ENCODE peak calls at places on chromosome 7, in five cellular contexts. K is aorta, Q is foreskin fibroblast, U is tibial nerve, W is AG04450. P is an unnamed sample.

GRCh38 chr7:24024689-24025088 is 259.3 kb upstream of the NPY start:
- DNase-seq in Q (peak), W (no peak), K (no peak), U (no peak), P (no peak)

GRCh38 chr7:51059493-51059892 is 257.1 kb downstream of the COBL start:
- DNase-seq in Q (no peak), K (no peak), U (no peak), W (no peak), P (no peak)

GRCh38 chr7:74231232-74231590 is 21.4 kb downstream of the LAT2 start:
- DNase-seq in K (no peak), Q (no peak), W (no peak), U (no peak), P (no peak)

GRCh38 chr7:47635091-47636090 is 53.5 kb upstream of the TNS3 start:
- DNase-seq in Q (no peak), W (no peak), K (peak), U (no peak), P (no peak)

GRCh38 chr7:136251826-136252225 is 274.7 kb upstream of the MTPN start:
- DNase-seq in U (no peak), K (no peak), W (no peak), Q (no peak), P (no peak)

GRCh38 chr7:107224858-107225257 is 56.1 kb downstream of the HBP1 start:
- DNase-seq in W (no peak), K (no peak), Q (no peak), U (no peak), P (no peak)

GRCh38 chr7:106984034-106984433 is 60.5 kb upstream of the PRKAR2B start:
- DNase-seq in U (no peak), W (no peak), Q (no peak), K (no peak), P (no peak)

GRCh38 chr7:133706016-133706415 is 421.1 kb upstream of the LRGUK start:
- DNase-seq in U (no peak), K (no peak), Q (no peak), W (no peak), P (no peak)

GRCh38 chr7:47786557-47787248 is 161.6 kb downstream of the PKD1L1 start:
- DNase-seq in K (peak), Q (peak), W (peak), U (peak), P (no peak)

GRCh38 chr7:71278301-71278700 is 146.4 kb downstream of the GALNT17 start:
- DNase-seq in K (no peak), Q (no peak), W (no peak), U (no peak), P (no peak)

GRCh38 chr7:3493499-3493898 is 192.4 kb downstream of the SDK1 start:
- DNase-seq in K (no peak), W (peak), Q (peak), U (no peak), P (no peak)

GRCh38 chr7:45082031-45082830 is 6.5 kb downstream of the NACAD start:
- DNase-seq in K (no peak), U (no peak), W (no peak), Q (no peak), P (no peak)

GRCh38 chr7:41855798-41856197 is 152.9 kb upstream of the INHBA start:
- DNase-seq in K (no peak), Q (peak), U (no peak), W (no peak), P (no peak)

GRCh38 chr7:47556511-47557180 is 25.3 kb downstream of the TNS3 start:
- DNase-seq in W (no peak), K (peak), Q (no peak), U (no peak), P (no peak)

GRCh38 chr7:142323706-142324105 is 65.8 kb upstream of the PRSS58 start:
- DNase-seq in U (no peak), W (no peak), Q (no peak), K (no peak), P (no peak)

GRCh38 chr7:73740771-73741170 is 2.2 kb upstream of the ABHD11 start:
- DNase-seq in K (no peak), U (no peak), Q (no peak), W (no peak), P (no peak)

GRCh38 chr7:47403341-47403866 is 178.5 kb downstream of the TNS3 start:
- DNase-seq in K (no peak), Q (no peak), W (no peak), U (no peak), P (no peak)

GRCh38 chr7:84040365-84040764 is 154.2 kb downstream of the SEMA3A start:
- DNase-seq in K (no peak), W (no peak), Q (no peak), U (no peak), P (no peak)

GRCh38 chr7:27165089-27165654 is at the start of gene HOXA9:
- DNase-seq in W (no peak), K (peak), U (peak), Q (peak), P (no peak)

GRCh38 chr7:38518516-38518915 is 112.7 kb downstream of the AMPH start:
- DNase-seq in W (no peak), U (no peak), Q (peak), K (no peak), P (no peak)

GRCh38 chr7:40619647-40620046 is 484.8 kb downstream of the SUGCT start:
- DNase-seq in U (no peak), W (no peak), Q (no peak), K (no peak), P (no peak)

GRCh38 chr7:1691601-1692499 is 21.8 kb downstream of the ELFN1 start:
- DNase-seq in U (peak), Q (no peak), W (no peak), K (peak), P (no peak)

GRCh38 chr7:155533827-155534690 is 12.3 kb downstream of the CNPY1 start:
- DNase-seq in K (no peak), W (no peak), Q (no peak), U (no peak), P (no peak)

GRCh38 chr7:155531686-155532085 is 14.7 kb downstream of the CNPY1 start:
- DNase-seq in U (no peak), W (no peak), K (no peak), Q (no peak), P (no peak)

GRCh38 chr7:155533120-155533826 is 13.1 kb downstream of the CNPY1 start:
- DNase-seq in K (no peak), U (no peak), W (no peak), Q (no peak), P (no peak)

GRCh38 chr7:155534691-155535090 is 11.7 kb downstream of the CNPY1 start:
- DNase-seq in W (no peak), K (no peak), Q (no peak), U (no peak), P (no peak)

GRCh38 chr7:155532792-155533119 is 13.6 kb downstream of the CNPY1 start:
- DNase-seq in K (no peak), W (no peak), Q (no peak), U (no peak), P (no peak)
- H3K4me3 ChIP-seq in K (no peak), W (no peak), Q (no peak), U (no peak), P (peak)

DNA sequence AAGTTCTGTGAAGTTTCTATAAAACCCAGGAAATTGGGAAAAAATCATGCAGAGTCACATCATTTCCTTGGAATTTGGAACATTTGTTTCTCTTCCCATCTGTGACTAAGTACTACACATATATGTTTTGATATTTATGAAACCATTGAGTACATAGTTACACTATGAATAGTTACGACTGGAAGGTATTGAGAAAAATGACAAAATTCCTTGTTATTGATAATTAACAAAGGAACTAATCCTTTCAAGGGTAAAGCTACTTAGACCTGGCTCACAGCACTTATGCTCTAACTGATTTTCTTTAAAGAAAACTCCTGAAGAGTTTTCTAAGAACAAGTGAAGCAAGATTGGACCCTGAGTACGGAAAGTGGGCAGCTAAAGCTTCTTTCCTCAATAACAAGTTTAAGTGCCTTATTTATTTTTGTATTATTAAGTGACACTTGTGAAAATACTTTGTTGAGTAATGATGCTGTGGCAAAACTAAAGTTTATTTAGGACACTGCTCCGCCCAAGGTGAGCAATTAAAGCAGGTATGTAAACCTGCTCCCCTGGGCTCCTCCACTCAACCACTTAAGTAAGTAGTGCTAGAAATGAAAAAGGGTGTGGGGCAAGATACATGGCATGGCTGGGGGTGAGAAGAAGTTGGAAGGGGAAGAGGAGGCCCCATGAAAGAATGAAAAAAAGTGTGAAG is 11.9 kb upstream of the GLCCI1 start:
- DNase-seq in W (no peak), Q (peak), U (no peak), K (no peak), P (no peak)
- H3K4me3 ChIP-seq in W (no peak), Q (no peak), U (no peak), K (no peak), P (no peak)

GRCh38 chr7:134783294-134784069 is 4.0 kb downstream of the CALD1 start:
- DNase-seq in Q (no peak), W (no peak), U (no peak), K (no peak), P (no peak)
- H3K4me3 ChIP-seq in Q (peak), W (peak), U (no peak), K (peak), P (peak)

GRCh38 chr7:128167316-128167691 is 73.8 kb upstream of the LEP start:
- DNase-seq in Q (peak), U (no peak), W (no peak), K (no peak), P (no peak)
- H3K4me3 ChIP-seq in Q (peak), U (peak), W (peak), K (peak), P (peak)

DNA sequence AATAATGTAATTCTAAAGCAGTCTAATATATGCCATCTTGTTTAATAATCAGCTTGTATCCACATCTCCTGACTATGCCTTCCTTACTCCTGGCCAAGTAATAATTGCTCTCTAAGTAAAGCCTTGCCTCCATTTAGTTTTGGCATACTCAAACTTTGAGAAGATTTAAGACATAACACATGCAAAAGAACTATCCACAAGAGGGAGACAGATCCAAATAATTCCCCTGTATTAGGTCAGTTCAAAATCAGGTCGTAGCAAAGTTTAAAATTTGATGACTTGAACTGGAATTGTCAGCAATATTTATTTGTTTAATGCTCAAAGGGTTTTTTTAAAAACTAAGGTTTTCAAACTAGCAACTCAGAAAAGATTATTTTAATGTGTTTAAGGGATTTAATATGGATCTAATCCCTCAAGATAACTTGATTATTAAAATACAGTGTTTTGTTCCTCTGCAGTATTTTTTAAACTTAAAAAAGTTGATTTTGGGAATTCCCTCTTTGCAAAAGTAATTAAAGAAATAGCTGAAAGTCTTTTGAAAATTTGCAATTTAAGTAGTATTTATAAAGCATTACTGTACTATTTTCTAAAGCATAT is 95.3 kb downstream of the HDAC9 start:
- DNase-seq in W (no peak), K (no peak), Q (peak), U (no peak), P (no peak)
- H3K4me3 ChIP-seq in W (no peak), K (no peak), Q (peak), U (no peak), P (no peak)

P was measured in esophagus squamous epithelium.